ENCODE peak calls at places on chromosomes 16 and 17, in ten cellular contexts. I is ovary, Q is GM12878, U is upper lobe of left lung, F is tibial nerve, A is K562, J is A549, N is SK-N-SH, D is sigmoid colon, G is suprapubic skin. T is an unnamed sample.

GRCh38 chr17:72603346-72604242 is 482.8 kb downstream of the SOX9 start:
- DNase-seq in I (no peak), Q (no peak), U (no peak), F (peak; percentile 15), A (no peak), J (peak; percentile 78), N (no peak), D (no peak), G (no peak), T (no peak)

GRCh38 chr16:70646260-70647241 is at the start of gene IL34:
- DNase-seq in I (peak; percentile 75), Q (no peak), U (no peak), F (no peak), A (no peak), J (no peak), N (peak; percentile 77), D (peak; percentile 77), G (no peak), T (no peak)

GRCh38 chr16:11712122-11712521 is 30.5 kb downstream of the TXNDC11 start:
- DNase-seq in I (no peak), Q (no peak), U (no peak), F (no peak), A (no peak), J (no peak), N (no peak), D (no peak), G (no peak), T (no peak)

GRCh38 chr17:37261286-37261685 is 114.5 kb upstream of the C17orf78 start:
- DNase-seq in I (no peak), Q (no peak), U (no peak), F (no peak), A (no peak), J (no peak), N (no peak), D (no peak), G (no peak), T (no peak)

GRCh38 chr17:35002876-35003551 is 22.7 kb downstream of the LIG3 start:
- DNase-seq in I (no peak), Q (no peak), U (no peak), F (no peak), A (no peak), J (no peak), N (no peak), D (peak; percentile 89), G (no peak), T (no peak)

GRCh38 chr17:9132944-9133610 is 111.8 kb downstream of the NTN1 start:
- DNase-seq in I (no peak), Q (no peak), U (no peak), F (no peak), A (no peak), J (no peak), N (no peak), D (no peak), G (no peak), T (no peak)

GRCh38 chr17:30236807-30237206 is 1.3 kb upstream of the SLC6A4 start:
- DNase-seq in I (peak; percentile 54), Q (no peak), U (peak; percentile 67), F (peak; percentile 18), A (no peak), J (peak; percentile 70), N (peak; percentile 87), D (no peak), G (no peak), T (peak; percentile 66)

GRCh38 chr16:89909777-89910716 is 8.6 kb upstream of the MC1R start:
- DNase-seq in I (peak; percentile 85), Q (no peak), U (peak; percentile 76), F (peak; percentile 69), A (peak; percentile 71), J (peak; percentile 79), N (peak; percentile 92), D (peak; percentile 91), G (peak; percentile 89), T (peak; percentile 79)

GRCh38 chr16:85428899-85429775 is 184.0 kb upstream of the GSE1 start:
- DNase-seq in I (peak; percentile 33), Q (no peak), U (peak; percentile 20), F (no peak), A (no peak), J (no peak), N (no peak), D (peak; percentile 62), G (no peak), T (no peak)
- TF ChIP-seq CTCF in I (no peak), Q (no peak), U (no peak), F (no peak), A (no peak), J (no peak), N (no peak), D (no peak), G (no peak), T (no peak)

GRCh38 chr16:57261806-57262205 is 16.7 kb downstream of the ARL2BP start:
- DNase-seq in I (peak; percentile 23), Q (no peak), U (peak; percentile 10), F (no peak), A (no peak), J (no peak), N (peak; percentile 7), D (peak; percentile 44), G (peak; percentile 66), T (no peak)

GRCh38 chr16:57264381-57264780 is 19.3 kb downstream of the ARL2BP start:
- DNase-seq in I (peak; percentile 10), Q (no peak), U (peak; percentile 15), F (no peak), A (no peak), J (no peak), N (no peak), D (peak; percentile 41), G (no peak), T (no peak)

GRCh38 chr16:57263585-57264351 is 18.7 kb downstream of the ARL2BP start:
- DNase-seq in I (peak; percentile 20), Q (no peak), U (peak; percentile 18), F (no peak), A (no peak), J (no peak), N (peak; percentile 26), D (peak; percentile 29), G (no peak), T (no peak)

GRCh38 chr16:57264950-57265371 is 19.5 kb downstream of the PLLP start:
- DNase-seq in I (peak; percentile 34), Q (no peak), U (peak; percentile 92), F (no peak), A (no peak), J (no peak), N (peak; percentile 4), D (peak; percentile 35), G (no peak), T (peak; percentile 72)

GRCh38 chr16:57262841-57263584 is 18.0 kb downstream of the ARL2BP start:
- DNase-seq in I (peak; percentile 21), Q (no peak), U (peak; percentile 21), F (no peak), A (no peak), J (no peak), N (peak; percentile 51), D (peak; percentile 30), G (peak; percentile 73), T (no peak)
- TF ChIP-seq EP300 in I (no peak), Q (no peak), U (no peak), F (no peak), A (no peak), J (no peak), N (no peak), D (no peak), G (no peak), T (no peak)

GRCh38 chr16:23351360-23351759 is 49.3 kb downstream of the SCNN1B start:
- DNase-seq in I (no peak), Q (no peak), U (no peak), F (no peak), A (no peak), J (no peak), N (no peak), D (peak; percentile 37), G (no peak), T (peak; percentile 79)

GRCh38 chr16:23354246-23354645 is 52.1 kb downstream of the SCNN1B start:
- DNase-seq in I (no peak), Q (no peak), U (no peak), F (no peak), A (no peak), J (no peak), N (no peak), D (peak; percentile 45), G (no peak), T (no peak)

GRCh38 chr16:23356941-23357340 is 54.8 kb downstream of the SCNN1B start:
- DNase-seq in I (no peak), Q (no peak), U (no peak), F (no peak), A (no peak), J (no peak), N (no peak), D (peak; percentile 24), G (no peak), T (no peak)

GRCh38 chr16:23355106-23355670 is 53.1 kb downstream of the SCNN1B start:
- DNase-seq in I (no peak), Q (no peak), U (no peak), F (no peak), A (no peak), J (no peak), N (no peak), D (peak; percentile 44), G (no peak), T (no peak)

DNA sequence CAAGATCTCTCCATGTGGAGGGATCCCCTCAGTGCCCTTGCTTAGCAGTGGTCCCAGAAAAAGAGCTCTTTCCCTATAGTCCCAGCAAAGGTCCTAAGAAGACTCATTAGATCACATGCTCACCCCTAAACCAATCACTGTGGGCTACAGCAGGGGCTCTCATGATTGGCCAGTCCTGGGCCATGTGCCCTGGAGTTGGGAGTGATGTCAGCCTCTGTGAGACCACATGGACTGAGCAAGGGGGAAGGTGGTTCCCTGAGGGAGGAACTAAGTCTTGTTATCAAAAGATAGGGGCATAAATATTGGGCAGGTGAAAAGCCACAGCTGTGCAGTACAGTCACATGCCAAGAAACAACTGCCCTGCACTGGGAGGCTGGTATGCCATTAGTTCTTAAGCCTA is 51.3 kb downstream of the SCNN1B start:
- DNase-seq in I (no peak), Q (no peak), U (no peak), F (no peak), A (no peak), J (no peak), N (no peak), D (peak; percentile 41), G (no peak), T (no peak)
- TF ChIP-seq CTCF in I (no peak), Q (no peak), U (no peak), F (no peak), A (no peak), J (no peak), N (no peak), D (no peak), G (no peak), T (no peak)

GRCh38 chr17:6711681-6712057 is 1.5 kb downstream of the SLC13A5 start:
- DNase-seq in I (no peak), Q (no peak), U (no peak), F (no peak), A (no peak), J (no peak), N (no peak), D (no peak), G (no peak), T (no peak)

GRCh38 chr17:6713130-6713917 is at the start of gene SLC13A5:
- DNase-seq in I (peak; percentile 71), Q (no peak), U (no peak), F (no peak), A (peak; percentile 49), J (peak; percentile 80), N (peak; percentile 32), D (no peak), G (no peak), T (no peak)

GRCh38 chr17:6711081-6711674 is 2.0 kb downstream of the SLC13A5 start:
- DNase-seq in I (peak; percentile 53), Q (no peak), U (no peak), F (no peak), A (no peak), J (peak; percentile 21), N (no peak), D (no peak), G (no peak), T (no peak)

GRCh38 chr17:6712854-6713129 is 377 bp downstream of the SLC13A5 start:
- DNase-seq in I (no peak), Q (no peak), U (no peak), F (no peak), A (no peak), J (no peak), N (peak; percentile 8), D (no peak), G (no peak), T (no peak)

GRCh38 chr17:6712058-6712853 is 913 bp downstream of the SLC13A5 start:
- DNase-seq in I (peak; percentile 87), Q (no peak), U (no peak), F (no peak), A (no peak), J (peak; percentile 54), N (peak; percentile 11), D (no peak), G (no peak), T (no peak)
- TF ChIP-seq EP300 in I (no peak), Q (no peak), U (no peak), F (no peak), A (no peak), J (no peak), N (no peak), D (no peak), G (no peak), T (no peak)